ENCODE peak calls at places on chromosome 3, in four cellular contexts. One of them, this sample, is unnamed.
A peak's percentile ranks its signal among the peaks of the same experiment; 100 is the strongest.

GRCh38 chr3:23740517-23741402 is 65.0 kb upstream of the UBE2E1 start:
- DNase-seq in Daoy: peak; percentile 75
- DNase-seq in left ventricle myocardium inferior: no peak
- DNase-seq in astrocyte: peak; percentile 55
- DNase-seq in this sample: peak; percentile 72

GRCh38 chr3:105832618-105833017 is 36.2 kb downstream of the CBLB start:
- DNase-seq in Daoy: no peak
- DNase-seq in left ventricle myocardium inferior: no peak
- DNase-seq in astrocyte: no peak
- DNase-seq in this sample: no peak

GRCh38 chr3:33145901-33146580 is 32.2 kb downstream of the CRTAP start:
- DNase-seq in Daoy: no peak
- DNase-seq in left ventricle myocardium inferior: no peak
- DNase-seq in astrocyte: no peak
- DNase-seq in this sample: no peak

GRCh38 chr3:181470349-181470748 is 241.4 kb upstream of the SOX2 start:
- DNase-seq in Daoy: no peak
- DNase-seq in left ventricle myocardium inferior: no peak
- DNase-seq in astrocyte: no peak
- DNase-seq in this sample: no peak

GRCh38 chr3:10725067-10725466 is 91.0 kb upstream of the SLC6A11 start:
- DNase-seq in Daoy: peak; percentile 37
- DNase-seq in left ventricle myocardium inferior: no peak
- DNase-seq in astrocyte: no peak
- DNase-seq in this sample: peak; percentile 17

GRCh38 chr3:134087046-134087974 is 57.6 kb upstream of the SLCO2A1 start:
- DNase-seq in Daoy: peak; percentile 49
- DNase-seq in left ventricle myocardium inferior: no peak
- DNase-seq in astrocyte: peak; percentile 20
- DNase-seq in this sample: peak; percentile 40

GRCh38 chr3:30421261-30421660 is 185.1 kb upstream of the TGFBR2 start:
- DNase-seq in Daoy: no peak
- DNase-seq in left ventricle myocardium inferior: no peak
- DNase-seq in astrocyte: peak; percentile 45
- DNase-seq in this sample: no peak

GRCh38 chr3:195106418-195106906 is 164.5 kb downstream of the XXYLT1 start:
- DNase-seq in Daoy: peak; percentile 80
- DNase-seq in left ventricle myocardium inferior: peak; percentile 74
- DNase-seq in astrocyte: peak; percentile 33
- DNase-seq in this sample: no peak

GRCh38 chr3:52436500-52437106 is 8.3 kb downstream of the SEMA3G start:
- DNase-seq in Daoy: no peak
- DNase-seq in left ventricle myocardium inferior: peak; percentile 42
- DNase-seq in astrocyte: no peak
- DNase-seq in this sample: no peak

GRCh38 chr3:72440491-72440890 is 407.8 kb downstream of the SHQ1 start:
- DNase-seq in Daoy: no peak
- DNase-seq in left ventricle myocardium inferior: no peak
- DNase-seq in astrocyte: no peak
- DNase-seq in this sample: no peak

This sample was measured in A172.